ENCODE peak calls at places on chromosomes 7 and 10, in eight cellular contexts. P is OCI-LY7, X is thyroid gland, D is foreskin keratinocyte, E is HCT116, V is WTC11, Q is fibroblast of the aortic adventitia, J is kidney. Y is an unnamed sample.
A peak's percentile ranks its signal among the peaks of the same experiment; 100 is the strongest.

GRCh38 chr10:92567952-92568600 is 5.8 kb downstream of the IDE start:
- DNase-seq in X (no peak), D (no peak), Q (peak; percentile 71), V (no peak), P (no peak), E (no peak), J (no peak), Y (no peak)

GRCh38 chr7:15885678-15886077 is 199.2 kb upstream of the MEOX2 start:
- DNase-seq in V (no peak), X (no peak), Q (no peak), J (no peak), D (no peak), P (no peak), E (no peak), Y (no peak)

GRCh38 chr7:157348548-157348947 is 11.7 kb downstream of the DNAJB6 start:
- DNase-seq in Q (no peak), J (no peak), E (no peak), P (no peak), V (no peak), X (no peak), D (no peak), Y (no peak)

GRCh38 chr10:110364531-110364937 is 59.8 kb upstream of the SMNDC1 start:
- DNase-seq in Q (no peak), J (no peak), V (no peak), X (no peak), E (peak; percentile 37), P (no peak), D (peak; percentile 55), Y (no peak)

GRCh38 chr10:60913091-60913490 is 30.9 kb downstream of the RHOBTB1 start:
- DNase-seq in J (no peak), V (no peak), Q (no peak), E (no peak), D (no peak), P (no peak), X (no peak), Y (no peak)

GRCh38 chr10:59287587-59287986 is 74.8 kb downstream of the FAM13C start:
- DNase-seq in X (no peak), V (no peak), P (no peak), E (no peak), Q (no peak), J (no peak), D (no peak), Y (no peak)

GRCh38 chr10:118595598-118596425 is at the start of gene PRLHR:
- DNase-seq in V (peak; percentile 86), P (no peak), J (no peak), E (no peak), D (no peak), X (peak; percentile 46), Q (peak; percentile 19), Y (no peak)

GRCh38 chr7:116671681-116672595 is at the start of gene MET:
- DNase-seq in X (peak; percentile 91), D (peak; percentile 86), Q (peak; percentile 77), E (peak; percentile 84), P (no peak), J (peak; percentile 94), V (peak; percentile 80), Y (peak; percentile 30)

GRCh38 chr7:79820387-79820786 is 314.2 kb upstream of the GNAI1 start:
- DNase-seq in P (no peak), E (no peak), Q (peak; percentile 76), J (peak; percentile 47), V (no peak), X (peak; percentile 68), D (no peak), Y (peak; percentile 19)

GRCh38 chr10:5442056-5442989 is 30.0 kb downstream of the NET1 start:
- DNase-seq in X (no peak), V (no peak), Q (peak; percentile 77), J (no peak), P (peak; percentile 64), E (peak; percentile 38), D (no peak), Y (no peak)

GRCh38 chr7:94909023-94909466 is 1.7 kb downstream of the PPP1R9A start:
- DNase-seq in P (no peak), J (no peak), Q (no peak), X (no peak), V (no peak), E (no peak), D (no peak), Y (no peak)

GRCh38 chr10:100481462-100482081 is 18.8 kb downstream of the WNT8B start:
- DNase-seq in V (peak; percentile 89), D (peak; percentile 53), Q (peak; percentile 83), P (peak; percentile 83), E (peak; percentile 89), J (peak; percentile 88), X (peak; percentile 87), Y (peak; percentile 70)

GRCh38 chr7:26189697-26190096 is 10.8 kb downstream of the HNRNPA2B1 start:
- DNase-seq in Q (no peak), E (no peak), D (no peak), J (no peak), V (no peak), P (no peak), X (no peak), Y (no peak)

GRCh38 chr7:13830604-13830915 is 158.9 kb downstream of the ETV1 start:
- DNase-seq in J (no peak), X (no peak), P (no peak), E (no peak), Q (peak; percentile 44), V (no peak), D (no peak), Y (no peak)

GRCh38 chr10:62814901-62815372 is 1.2 kb downstream of the EGR2 start:
- DNase-seq in X (peak; percentile 8), P (no peak), Q (no peak), V (peak; percentile 44), D (no peak), E (no peak), J (peak; percentile 80), Y (no peak)

GRCh38 chr7:27723086-27723485 is 16.9 kb upstream of the TAX1BP1 start:
- DNase-seq in X (no peak), P (peak; percentile 8), V (no peak), D (no peak), Q (no peak), J (no peak), E (no peak), Y (no peak)

GRCh38 chr7:132343196-132343595 is 233.1 kb downstream of the PLXNA4 start:
- DNase-seq in V (no peak), X (no peak), D (no peak), Q (peak; percentile 70), J (no peak), P (no peak), E (no peak), Y (no peak)

GRCh38 chr10:133397938-133398337 is 4.0 kb downstream of the MTG1 start:
- DNase-seq in D (no peak), Q (no peak), J (no peak), P (no peak), E (no peak), X (no peak), V (no peak), Y (no peak)

GRCh38 chr7:133429371-133429770 is 176.5 kb downstream of the EXOC4 start:
- DNase-seq in X (no peak), P (no peak), J (no peak), D (no peak), V (no peak), Q (peak; percentile 54), E (no peak), Y (no peak)

GRCh38 chr10:125607689-125608290 is 75.2 kb downstream of the TEX36 start:
- DNase-seq in Q (no peak), E (no peak), D (no peak), V (no peak), X (no peak), J (no peak), P (no peak), Y (no peak)

GRCh38 chr10:125035588-125036298 is 93.8 kb downstream of the ZRANB1 start:
- DNase-seq in D (no peak), J (no peak), Q (no peak), V (no peak), E (no peak), X (no peak), P (no peak), Y (no peak)

GRCh38 chr7:139086454-139086853 is 23.1 kb downstream of the ZC3HAV1 start:
- DNase-seq in V (no peak), D (no peak), Q (no peak), X (no peak), P (no peak), E (no peak), J (no peak), Y (no peak)

GRCh38 chr7:103487419-103487818 is 41.4 kb upstream of the SLC26A5 start:
- DNase-seq in J (no peak), D (no peak), E (no peak), V (no peak), X (no peak), P (no peak), Q (no peak), Y (no peak)
- TF ChIP-seq CTCF in J (no peak), D (no peak), E (no peak), V (no peak), X (no peak), P (no peak), Q (no peak), Y (no peak)

GRCh38 chr10:107166378-107166777 is 1.9 kb upstream of the SORCS1 start:
- DNase-seq in P (no peak), Q (no peak), J (no peak), X (no peak), E (no peak), D (no peak), V (no peak), Y (no peak)
- TF ChIP-seq CTCF in P (no peak), Q (no peak), J (no peak), X (no peak), E (no peak), D (no peak), V (no peak), Y (no peak)

DNA sequence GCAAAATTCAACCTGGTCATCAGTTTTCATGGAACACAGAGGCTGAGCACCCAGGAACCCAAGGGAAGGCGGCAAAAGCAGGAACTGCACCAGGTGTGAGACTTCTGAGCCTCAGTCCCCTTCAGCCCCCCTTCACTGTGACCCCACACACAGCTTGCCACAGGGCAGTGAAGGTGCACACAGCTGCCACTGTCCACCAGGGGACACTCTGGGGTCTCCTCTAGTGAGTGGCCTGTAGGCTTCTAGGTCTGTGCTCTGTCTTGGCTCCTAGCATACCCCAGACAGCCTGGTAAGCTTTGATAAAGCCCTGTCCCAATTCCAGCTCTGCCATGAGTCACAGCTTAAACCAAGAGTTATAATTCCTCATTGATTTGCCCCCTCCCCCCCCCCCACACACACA is 12.1 kb downstream of the KCNH2 start:
- DNase-seq in X (no peak), J (no peak), Q (no peak), D (no peak), E (no peak), P (peak; percentile 20), V (peak; percentile 60), Y (no peak)
- TF ChIP-seq CTCF in X (no peak), J (no peak), Q (peak; percentile 23), D (peak; percentile 22), E (peak; percentile 51), P (no peak), V (peak; percentile 17), Y (peak; percentile 18)

DNA sequence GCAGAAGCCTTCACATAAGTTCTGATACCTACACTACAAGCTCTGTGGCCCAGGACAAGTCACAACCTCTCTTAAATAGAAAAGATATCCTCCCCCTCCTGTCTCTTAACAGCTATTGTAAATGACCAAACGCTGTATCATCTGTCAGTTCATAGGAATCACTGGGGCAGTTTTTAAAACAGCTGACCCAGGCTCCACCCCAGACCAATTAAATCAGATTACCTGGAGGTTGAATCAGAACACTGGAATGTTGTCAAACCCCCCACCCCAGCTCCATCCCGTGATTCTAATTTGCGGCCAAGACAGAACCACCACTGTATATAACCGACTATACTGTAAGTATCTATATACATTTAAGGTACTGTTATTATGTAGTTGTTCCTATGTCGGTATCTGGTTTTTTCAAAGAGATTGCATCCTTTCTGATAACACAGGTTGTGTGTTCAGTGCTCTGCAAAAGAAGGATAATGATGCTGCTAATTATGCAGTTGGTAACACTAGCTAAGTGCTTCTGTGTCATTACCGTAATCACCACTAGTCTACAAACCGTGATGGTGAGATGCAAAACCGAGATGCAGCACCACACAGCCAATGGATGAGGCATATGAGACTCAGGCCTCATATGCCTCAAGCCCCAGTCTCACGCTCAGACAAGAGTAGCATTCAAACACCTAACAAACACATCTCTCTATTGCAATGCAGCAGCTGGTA is 47.4 kb downstream of the TNS3 start:
- DNase-seq in V (no peak), Q (no peak), J (no peak), D (peak; percentile 91), E (no peak), P (peak; percentile 12), X (no peak), Y (no peak)
- TF ChIP-seq CTCF in V (no peak), Q (no peak), J (no peak), D (peak; percentile 46), E (peak; percentile 42), P (peak; percentile 43), X (no peak), Y (no peak)